ENCODE peak calls at places on chromosome 1, in ten cellular contexts. D is sigmoid colon, I is endothelial cell of umbilical vein, H is HCT116, V is GM23338, P is breast epithelium, L is Panc1, G is H1, C is SK-N-SH, M is stomach. E is an unnamed sample. For H3K4me1, the result is how much of the 10 kb centered on the place peaks cover.

GRCh38 chr1:200317236-200317635 is 92.6 kb downstream of the ZNF281 start:
- DNase-seq in V (no peak), H (no peak), P (no peak), I (no peak), G (no peak), M (no peak), D (no peak), L (no peak), C (no peak), E (no peak)

GRCh38 chr1:29669488-29669871 is 433.2 kb downstream of the PTPRU start:
- DNase-seq in G (no peak), M (no peak), C (no peak), V (no peak), L (no peak), P (peak), D (no peak), I (no peak), H (no peak), E (no peak)

GRCh38 chr1:56644941-56645662 is at the start of gene PRKAA2:
- DNase-seq in V (peak), G (peak), M (peak), I (peak), H (no peak), C (peak), L (no peak), D (peak), P (no peak), E (peak)

GRCh38 chr1:46528297-46528955 is 23.0 kb downstream of the KNCN start:
- DNase-seq in P (no peak), H (no peak), L (no peak), V (peak), I (no peak), M (no peak), C (no peak), D (no peak), G (peak), E (no peak)

GRCh38 chr1:21956720-21957552 is 19.8 kb upstream of the HSPG2 start:
- DNase-seq in I (peak), C (peak), G (no peak), P (peak), H (no peak), D (peak), V (peak), M (peak), L (no peak), E (no peak)

GRCh38 chr1:58909914-58910681 is 126.3 kb upstream of the JUN start:
- DNase-seq in H (no peak), C (no peak), L (no peak), V (no peak), M (no peak), G (no peak), I (no peak), P (no peak), D (no peak), E (no peak)

GRCh38 chr1:57546931-57547330 is 123.1 kb upstream of the DAB1 start:
- DNase-seq in M (no peak), D (no peak), V (no peak), P (no peak), I (no peak), C (no peak), G (no peak), H (no peak), L (no peak), E (no peak)

GRCh38 chr1:172480421-172480820 is 36.6 kb upstream of the PIGC start:
- DNase-seq in L (no peak), M (no peak), P (no peak), D (no peak), I (no peak), C (no peak), G (no peak), H (no peak), V (no peak), E (no peak)

GRCh38 chr1:178541829-178542553 is 29.1 kb downstream of the TEX35 start:
- DNase-seq in V (peak), M (peak), G (peak), D (no peak), C (peak), P (no peak), L (no peak), H (no peak), I (peak), E (peak)

GRCh38 chr1:100038401-100039306 is 68.9 kb downstream of the SLC35A3 start:
- DNase-seq in M (peak), V (peak), D (peak), H (no peak), G (peak), C (peak), I (peak), P (peak), L (no peak), E (peak)
- H3K4me1 ChIP-seq in M (half or more), V (under half), D (under half), H (under half), G (under half), C (under half), I (under half), P (under half), L (under half), E (half or more)

GRCh38 chr1:14913475-14914155 is 239.9 kb upstream of the TMEM51 start:
- DNase-seq in G (no peak), D (no peak), V (no peak), M (no peak), H (no peak), I (no peak), L (no peak), C (no peak), P (peak), E (no peak)
- TF ChIP-seq POLR2AphosphoS5 in G (no peak), D (no peak), V (no peak), M (no peak), H (no peak), I (no peak), L (no peak), C (no peak), P (no peak), E (peak)

GRCh38 chr1:193581338-193581737 is 394.9 kb upstream of the B3GALT2 start:
- DNase-seq in H (no peak), D (no peak), L (no peak), V (no peak), P (no peak), I (no peak), C (no peak), M (no peak), G (no peak), E (no peak)
- H3K4me1 ChIP-seq in H (under half), D (under half), L (under half), V (under half), P (under half), I (under half), C (under half), M (under half), G (under half), E (under half)

DNA sequence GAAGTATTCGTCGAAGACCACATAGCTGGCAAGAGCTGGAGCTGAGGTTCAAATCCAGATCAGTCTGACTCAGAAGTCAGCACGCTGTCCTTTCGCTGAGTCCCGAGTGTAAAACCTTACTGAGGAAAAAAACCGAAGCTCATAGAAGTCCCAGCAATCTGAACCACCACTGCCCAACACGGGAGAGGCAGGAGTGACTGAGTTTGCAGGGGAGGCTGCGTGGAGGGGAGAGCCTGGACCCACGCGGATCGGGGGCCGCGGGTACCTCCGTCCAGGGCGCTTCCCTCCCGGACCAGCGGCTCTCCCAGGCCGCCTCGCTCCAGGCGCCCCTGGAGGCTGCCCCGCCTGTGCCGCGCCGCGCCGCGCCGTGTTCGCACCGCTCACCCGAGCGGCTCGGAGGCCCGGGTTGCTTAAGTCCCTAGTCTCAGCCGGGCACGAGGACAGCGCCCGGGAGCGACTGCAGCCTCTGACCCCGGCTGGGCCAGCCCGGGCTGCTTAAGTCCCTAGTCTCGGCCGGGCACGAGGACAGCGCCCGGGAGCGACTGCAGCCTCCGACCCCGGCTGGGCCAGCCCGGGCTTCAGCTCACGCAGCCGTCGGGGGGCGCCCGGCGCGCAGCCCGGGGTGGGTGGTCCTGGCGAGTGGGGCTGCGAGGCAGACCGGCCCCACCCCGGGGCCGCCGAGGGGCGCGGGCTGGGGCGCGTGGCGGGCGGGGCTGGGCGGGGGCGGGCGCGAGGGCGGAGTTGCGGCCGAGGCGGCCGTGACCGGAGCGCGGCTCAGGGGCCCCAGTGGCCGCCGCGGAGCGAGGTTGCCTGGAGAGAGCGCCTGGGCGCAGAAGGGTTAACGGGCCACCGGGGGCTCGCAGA is at the start of gene ADAMTSL4:
- DNase-seq in C (peak), D (peak), I (peak), G (no peak), V (peak), H (no peak), M (peak), P (no peak), L (no peak), E (peak)
- TF ChIP-seq POLR2AphosphoS5 in C (no peak), D (peak), I (peak), G (no peak), V (no peak), H (peak), M (no peak), P (no peak), L (no peak), E (peak)